ENCODE peak calls at places on chromosomes 1 and 21, in seven cellular contexts. A is C1 segment of cervical spinal cord, D is NCI-H2081, X is sigmoid colon, E is ascending aorta, Q is NCI-H345, F is neural crest cell. Z is an unnamed sample.

GRCh38 chr1:1006305-1007159 is 6.6 kb upstream of the HES4 start:
- DNase-seq in A (no peak), D (no peak), X (peak; percentile 68), E (no peak), Q (no peak), F (no peak), Z (no peak)

GRCh38 chr21:17391811-17392340 is 121.0 kb upstream of the CXADR start:
- DNase-seq in A (no peak), D (peak; percentile 84), X (no peak), E (no peak), Q (peak; percentile 81), F (no peak), Z (no peak)

GRCh38 chr1:933603-933940 is 9.8 kb downstream of the SAMD11 start:
- DNase-seq in A (no peak), D (no peak), X (no peak), E (no peak), Q (no peak), F (no peak), Z (no peak)

GRCh38 chr1:12359734-12360133 is 129.9 kb downstream of the VPS13D start:
- DNase-seq in A (no peak), D (no peak), X (no peak), E (no peak), Q (no peak), F (no peak), Z (no peak)

GRCh38 chr21:17441370-17441769 is 71.5 kb upstream of the CXADR start:
- DNase-seq in A (no peak), D (peak; percentile 85), X (no peak), E (no peak), Q (peak; percentile 92), F (no peak), Z (no peak)

GRCh38 chr1:236129315-236129714 is 13.0 kb upstream of the GPR137B start:
- DNase-seq in A (peak; percentile 18), D (no peak), X (no peak), E (no peak), Q (no peak), F (peak; percentile 25), Z (no peak)

GRCh38 chr1:4005431-4005830 is 105.4 kb upstream of the C1orf174 start:
- DNase-seq in A (no peak), D (no peak), X (no peak), E (no peak), Q (no peak), F (no peak), Z (peak; percentile 55)

GRCh38 chr1:234270581-234271242 is 102.5 kb upstream of the COA6 start:
- DNase-seq in A (no peak), D (no peak), X (no peak), E (no peak), Q (no peak), F (no peak), Z (no peak)

GRCh38 chr1:81920245-81920740 is 119.6 kb downstream of the ADGRL2 start:
- DNase-seq in A (no peak), D (no peak), X (no peak), E (peak; percentile 65), Q (no peak), F (peak; percentile 51), Z (no peak)

GRCh38 chr1:244713329-244713728 is 60.4 kb downstream of the DESI2 start:
- DNase-seq in A (no peak), D (no peak), X (no peak), E (no peak), Q (no peak), F (no peak), Z (no peak)

GRCh38 chr1:30179942-30180543 is 543.3 kb downstream of the MATN1 start:
- DNase-seq in A (no peak), D (no peak), X (no peak), E (no peak), Q (no peak), F (no peak), Z (no peak)

Z was measured in mesenteric fat pad.